ENCODE peak calls at places on chromosomes 6 and 20, in five cellular contexts. J is A673, H is HCT116, K is right cardiac atrium, P is left ventricle myocardium inferior. L is an unnamed sample.

GRCh38 chr20:57470212-57470522 is 54.8 kb downstream of the CTCFL start:
- DNase-seq in J (no peak), H (no peak), K (no peak), P (no peak), L (no peak)

GRCh38 chr6:43954311-43955131 is 172.7 kb downstream of the MRPL14 start:
- DNase-seq in J (no peak), H (no peak), K (peak; percentile 62), P (peak; percentile 80), L (no peak)

GRCh38 chr6:154624038-154624599 is 109.1 kb upstream of the SCAF8 start:
- DNase-seq in J (no peak), H (no peak), K (no peak), P (no peak), L (no peak)

GRCh38 chr6:106783631-106784566 is 154.5 kb downstream of the QRSL1 start:
- DNase-seq in J (no peak), H (no peak), K (no peak), P (no peak), L (no peak)

GRCh38 chr20:13819885-13820645 is 35.2 kb downstream of the NDUFAF5 start:
- DNase-seq in J (peak; percentile 53), H (peak; percentile 42), K (peak; percentile 18), P (no peak), L (no peak)

GRCh38 chr6:9086331-9086730 is 651.0 kb upstream of the SLC35B3 start:
- DNase-seq in J (no peak), H (no peak), K (no peak), P (no peak), L (no peak)

GRCh38 chr20:61937963-61938838 is 127.5 kb downstream of the TAF4 start:
- DNase-seq in J (no peak), H (no peak), K (no peak), P (peak; percentile 4), L (no peak)

GRCh38 chr20:19761853-19762252 is 3.8 kb downstream of the RIN2 start:
- DNase-seq in J (no peak), H (no peak), K (no peak), P (no peak), L (no peak)

GRCh38 chr6:14396826-14397517 is 279.4 kb downstream of the CD83 start:
- DNase-seq in J (no peak), H (no peak), K (no peak), P (no peak), L (no peak)

GRCh38 chr20:32798046-32798985 is 21.4 kb upstream of the MAPRE1 start:
- DNase-seq in J (no peak), H (no peak), K (no peak), P (no peak), L (no peak)

GRCh38 chr6:56525976-56526375 is 116.7 kb downstream of the DST start:
- DNase-seq in J (no peak), H (no peak), K (no peak), P (no peak), L (no peak)

GRCh38 chr6:156534594-156534993 is 242.6 kb upstream of the ARID1B start:
- DNase-seq in J (no peak), H (no peak), K (no peak), P (no peak), L (no peak)

GRCh38 chr6:164185342-164185920 is 770.9 kb downstream of the QKI start:
- DNase-seq in J (no peak), H (no peak), K (no peak), P (no peak), L (peak; percentile 5)

GRCh38 chr6:39669117-39669690 is 56.0 kb downstream of the KIF6 start:
- DNase-seq in J (peak; percentile 11), H (no peak), K (no peak), P (no peak), L (no peak)

GRCh38 chr6:80217799-80218198 is 111.3 kb downstream of the BCKDHB start:
- DNase-seq in J (no peak), H (no peak), K (no peak), P (no peak), L (no peak)

GRCh38 chr20:20375862-20376261 is 8.0 kb downstream of the INSM1 start:
- DNase-seq in J (no peak), H (no peak), K (no peak), P (no peak), L (no peak)

GRCh38 chr20:12949429-12949980 is 59.3 kb upstream of the SPTLC3 start:
- DNase-seq in J (no peak), H (no peak), K (no peak), P (no peak), L (no peak)

GRCh38 chr6:118124851-118125250 is 217.8 kb downstream of the SLC35F1 start:
- DNase-seq in J (no peak), H (no peak), K (no peak), P (no peak), L (no peak)

GRCh38 chr6:10219510-10219909 is 195.4 kb downstream of the TFAP2A start:
- DNase-seq in J (no peak), H (no peak), K (no peak), P (no peak), L (no peak)

GRCh38 chr20:41300906-41301305 is 16.6 kb downstream of the ZHX3 start:
- DNase-seq in J (no peak), H (no peak), K (no peak), P (no peak), L (no peak)

GRCh38 chr6:87848616-87849015 is 146.6 kb upstream of the AKIRIN2 start:
- DNase-seq in J (peak; percentile 34), H (no peak), K (no peak), P (no peak), L (no peak)

GRCh38 chr6:43203718-43204095 is 21.7 kb downstream of the CUL9 start:
- DNase-seq in J (no peak), H (no peak), K (no peak), P (no peak), L (no peak)

GRCh38 chr6:131015630-131016263 is 47.3 kb downstream of the EPB41L2 start:
- DNase-seq in J (no peak), H (no peak), K (peak; percentile 42), P (no peak), L (no peak)

GRCh38 chr20:3804254-3804751 is 8.2 kb downstream of the CDC25B start:
- DNase-seq in J (no peak), H (no peak), K (no peak), P (no peak), L (no peak)

GRCh38 chr6:4354181-4354580 is 218.8 kb upstream of the ECI2 start:
- DNase-seq in J (no peak), H (no peak), K (no peak), P (no peak), L (no peak)

GRCh38 chr20:60074276-60074675 is 116.1 kb downstream of the CDH26 start:
- DNase-seq in J (no peak), H (no peak), K (no peak), P (no peak), L (no peak)

GRCh38 chr20:44714102-44714700 is 968 bp upstream of the CCN5 start:
- DNase-seq in J (no peak), H (no peak), K (no peak), P (no peak), L (no peak)

GRCh38 chr6:138500045-138500665 is 861 bp upstream of the NHSL1 start:
- DNase-seq in J (no peak), H (no peak), K (no peak), P (no peak), L (no peak)
- H3K27ac ChIP-seq in J (no peak overlapping the region), H (no peak overlapping the region), K (no peak overlapping the region), P (no peak overlapping the region), L (no peak overlapping the region)

DNA sequence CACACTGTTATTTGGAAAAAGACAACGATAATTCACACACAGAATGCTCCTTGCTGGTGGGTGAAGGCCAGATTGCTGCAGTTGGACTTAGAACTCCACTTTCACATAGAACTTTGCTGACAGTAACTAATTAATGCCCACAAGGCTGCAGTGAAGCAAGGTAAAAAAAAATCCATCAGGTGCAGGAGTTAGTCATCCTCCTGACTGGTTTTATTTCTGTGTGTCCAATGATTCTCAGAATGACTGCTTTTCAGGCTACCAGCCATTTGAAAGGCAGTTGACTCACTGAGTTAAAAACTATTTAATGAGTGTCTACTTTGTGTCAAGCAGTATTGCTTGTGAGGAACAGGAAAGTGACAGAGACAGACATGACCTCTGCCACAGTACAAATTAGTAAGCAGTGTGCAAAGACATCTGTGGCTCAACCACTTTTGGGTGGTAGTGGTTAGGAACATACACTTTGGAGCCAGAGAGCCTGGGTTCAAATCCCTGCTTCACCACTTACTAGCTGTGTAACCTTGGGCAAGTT is 41.9 kb downstream of the ELOVL5 start:
- DNase-seq in J (no peak), H (no peak), K (no peak), P (no peak), L (no peak)
- H3K27ac ChIP-seq in J (no peak overlapping the region), H (no peak overlapping the region), K (no peak overlapping the region), P (peak overlapping the region; percentile 5), L (no peak overlapping the region)

GRCh38 chr20:52103911-52104545 is 87.6 kb downstream of the ZFP64 start:
- DNase-seq in J (peak; percentile 42), H (no peak), K (no peak), P (no peak), L (no peak)
- H3K27ac ChIP-seq in J (peak overlapping the region; percentile 61), H (no peak overlapping the region), K (no peak overlapping the region), P (no peak overlapping the region), L (no peak overlapping the region)

DNA sequence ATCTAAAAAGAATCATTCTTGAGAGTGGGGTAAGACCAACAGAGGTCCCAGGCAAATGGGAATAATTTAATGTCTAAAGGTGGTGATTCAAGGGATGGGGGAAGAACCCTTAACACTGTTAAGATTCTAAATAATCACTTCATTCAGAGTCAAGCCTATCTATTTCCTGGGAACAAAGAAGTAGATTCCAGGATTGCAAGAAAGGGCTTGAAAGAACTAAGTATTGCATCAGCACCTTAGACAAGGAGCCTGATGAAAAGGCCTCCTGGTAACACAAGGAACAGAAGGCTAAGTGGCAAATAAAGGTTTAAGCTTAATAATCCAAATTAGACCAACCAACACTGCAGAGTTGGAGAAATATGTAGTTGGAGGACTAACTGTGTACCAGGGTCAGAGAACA is 620.7 kb upstream of the BTBD3 start:
- DNase-seq in J (no peak), H (no peak), K (no peak), P (no peak), L (no peak)
- H3K27ac ChIP-seq in J (no peak overlapping the region), H (no peak overlapping the region), K (no peak overlapping the region), P (no peak overlapping the region), L (no peak overlapping the region)

GRCh38 chr20:64080013-64080812 is at the start of gene OPRL1:
- DNase-seq in J (peak; percentile 52), H (no peak), K (peak; percentile 55), P (no peak), L (no peak)
- H3K27ac ChIP-seq in J (peak within 1 kb of the TSS; percentile 66), H (peak within 1 kb of the TSS; percentile 67), K (peak within 1 kb of the TSS; percentile 51), P (peak within 1 kb of the TSS; percentile 85), L (peak within 1 kb of the TSS; percentile 44)

GRCh38 chr6:145070791-145071190 is 664.5 kb downstream of the EPM2A start:
- DNase-seq in J (no peak), H (no peak), K (no peak), P (no peak), L (no peak)
- H3K27ac ChIP-seq in J (no peak overlapping the region), H (no peak overlapping the region), K (no peak overlapping the region), P (no peak overlapping the region), L (no peak overlapping the region)

L was measured in caudate nucleus.